ENCODE peak calls at places on chromosomes 5 and 9, in six cellular contexts. N is GM12891; X is activated CD4-positive, alpha-beta T cell treated with anti-CD3 and anti-CD28 coated beads for 24 hours; H is stomach; D is Kasumi-1; S is body of pancreas. Z is an unnamed sample.

GRCh38 chr5:147791181-147791580 is 8.7 kb upstream of the JAKMIP2 start:
- DNase-seq in N (no peak), X (no peak), H (no peak), D (no peak), S (no peak), Z (no peak)

GRCh38 chr5:8756498-8757084 is 789.3 kb downstream of the SEMA5A start:
- DNase-seq in N (no peak), X (no peak), H (no peak), D (peak), S (peak), Z (peak)

GRCh38 chr5:107011530-107012115 is 659.1 kb downstream of the EFNA5 start:
- DNase-seq in N (no peak), X (no peak), H (no peak), D (no peak), S (no peak), Z (no peak)

GRCh38 chr5:158798140-158798539 is 301.6 kb downstream of the EBF1 start:
- DNase-seq in N (no peak), X (no peak), H (no peak), D (no peak), S (no peak), Z (no peak)

GRCh38 chr5:92836861-92837755 is 743.9 kb downstream of the NR2F1-AS1 start:
- DNase-seq in N (no peak), X (no peak), H (no peak), D (no peak), S (no peak), Z (no peak)

GRCh38 chr5:17415282-17415681 is 82.7 kb upstream of the TAF11L2 start:
- DNase-seq in N (no peak), X (no peak), H (no peak), D (no peak), S (no peak), Z (no peak)

GRCh38 chr9:125867752-125868400 is 120.7 kb downstream of the PBX3 start:
- DNase-seq in N (no peak), X (no peak), H (no peak), D (no peak), S (no peak), Z (no peak)

GRCh38 chr9:4592886-4593285 is 69.2 kb upstream of the PLPP6 start:
- DNase-seq in N (no peak), X (no peak), H (no peak), D (no peak), S (no peak), Z (no peak)

GRCh38 chr9:85212209-85212608 is 529.5 kb downstream of the AGTPBP1 start:
- DNase-seq in N (no peak), X (no peak), H (no peak), D (no peak), S (no peak), Z (no peak)

GRCh38 chr9:128626181-128626580 is 30.5 kb downstream of the DYNC2I2 start:
- DNase-seq in N (no peak), X (no peak), H (no peak), D (no peak), S (no peak), Z (no peak)

GRCh38 chr9:128321879-128322341 is 337 bp downstream of the TRUB2 start:
- DNase-seq in N (no peak), X (no peak), H (no peak), D (no peak), S (no peak), Z (no peak)

GRCh38 chr9:99820330-99821186 is 1.1 kb upstream of the NR4A3 start:
- DNase-seq in N (peak), X (no peak), H (peak), D (peak), S (peak), Z (peak)

GRCh38 chr5:172721455-172722308 is 49.3 kb downstream of the DUSP1 start:
- DNase-seq in N (no peak), X (no peak), H (no peak), D (no peak), S (no peak), Z (no peak)

GRCh38 chr9:131597246-131597645 is 51.9 kb downstream of the PRRT1B start:
- DNase-seq in N (no peak), X (no peak), H (no peak), D (no peak), S (no peak), Z (no peak)

GRCh38 chr9:97809666-97810344 is 43.2 kb upstream of the FOXE1 start:
- DNase-seq in N (no peak), X (no peak), H (no peak), D (no peak), S (no peak), Z (no peak)

GRCh38 chr9:98442114-98442513 is 186.7 kb upstream of the TBC1D2 start:
- DNase-seq in N (no peak), X (no peak), H (no peak), D (no peak), S (no peak), Z (no peak)

GRCh38 chr5:71586052-71586940 is 844 bp upstream of the MCCC2 start:
- DNase-seq in N (no peak), X (no peak), H (no peak), D (peak), S (no peak), Z (no peak)

GRCh38 chr9:81737871-81738507 is 48.6 kb upstream of the TLE1 start:
- DNase-seq in N (no peak), X (no peak), H (peak), D (peak), S (peak), Z (peak)

GRCh38 chr5:51983161-51983560 is 599.9 kb downstream of the ISL1 start:
- DNase-seq in N (no peak), X (no peak), H (no peak), D (no peak), S (no peak), Z (no peak)

GRCh38 chr9:88826651-88827245 is 164.5 kb upstream of the S1PR3 start:
- DNase-seq in N (no peak), X (no peak), H (no peak), D (no peak), S (no peak), Z (no peak)

GRCh38 chr5:58983496-58983895 is 400.6 kb downstream of the RAB3C start:
- DNase-seq in N (no peak), X (no peak), H (no peak), D (no peak), S (no peak), Z (no peak)

GRCh38 chr5:69517763-69518212 is 25.2 kb downstream of the OCLN start:
- DNase-seq in N (no peak), X (no peak), H (no peak), D (no peak), S (no peak), Z (peak)

GRCh38 chr5:99156688-99157087 is 227.9 kb upstream of the CHD1 start:
- DNase-seq in N (no peak), X (no peak), H (no peak), D (no peak), S (no peak), Z (no peak)

GRCh38 chr9:18905033-18905882 is 127.8 kb downstream of the SAXO1 start:
- DNase-seq in N (no peak), X (no peak), H (no peak), D (no peak), S (no peak), Z (no peak)

GRCh38 chr5:155839251-155840037 is 487.5 kb upstream of the SGCD start:
- DNase-seq in N (no peak), X (no peak), H (no peak), D (no peak), S (no peak), Z (no peak)

GRCh38 chr5:156920042-156920860 is 42.8 kb downstream of the TIMD4 start:
- DNase-seq in N (no peak), X (peak), H (no peak), D (no peak), S (peak), Z (no peak)

GRCh38 chr5:38922199-38922598 is 76.4 kb downstream of the OSMR start:
- DNase-seq in N (peak), X (peak), H (peak), D (peak), S (peak), Z (peak)

GRCh38 chr9:129776938-129777768 is 24.3 kb upstream of the PTGES start:
- DNase-seq in N (no peak), X (no peak), H (peak), D (peak), S (peak), Z (peak)

Z was measured in prostate gland.